ENCODE peak calls at places on chromosome 10, in eight cellular contexts. One of them, this sample, is unnamed.

GRCh38 chr10:127563718-127564553 is 14.8 kb downstream of the NPS start:
- DNase-seq in OCI-LY7: peak
- DNase-seq in fibroblast of lung: no peak
- DNase-seq in body of pancreas: peak
- DNase-seq in sigmoid colon: no peak
- DNase-seq in left ventricle myocardium inferior: no peak
- DNase-seq in adrenal gland: peak
- DNase-seq in HCT116: peak
- DNase-seq in this sample: no peak

GRCh38 chr10:52256832-52257691 is 57.0 kb upstream of the DKK1 start:
- DNase-seq in OCI-LY7: no peak
- DNase-seq in fibroblast of lung: no peak
- DNase-seq in body of pancreas: no peak
- DNase-seq in sigmoid colon: no peak
- DNase-seq in left ventricle myocardium inferior: no peak
- DNase-seq in adrenal gland: no peak
- DNase-seq in HCT116: no peak
- DNase-seq in this sample: no peak

GRCh38 chr10:88974446-88975376 is 15.9 kb upstream of the FAS start:
- DNase-seq in OCI-LY7: peak
- DNase-seq in fibroblast of lung: no peak
- DNase-seq in body of pancreas: no peak
- DNase-seq in sigmoid colon: no peak
- DNase-seq in left ventricle myocardium inferior: no peak
- DNase-seq in adrenal gland: no peak
- DNase-seq in HCT116: no peak
- DNase-seq in this sample: peak

GRCh38 chr10:45442251-45442650 is 68.2 kb downstream of the ALOX5 start:
- DNase-seq in OCI-LY7: no peak
- DNase-seq in fibroblast of lung: no peak
- DNase-seq in body of pancreas: no peak
- DNase-seq in sigmoid colon: no peak
- DNase-seq in left ventricle myocardium inferior: no peak
- DNase-seq in adrenal gland: no peak
- DNase-seq in HCT116: no peak
- DNase-seq in this sample: no peak

GRCh38 chr10:133388973-133389818 is 4.8 kb upstream of the MTG1 start:
- DNase-seq in OCI-LY7: peak
- DNase-seq in fibroblast of lung: no peak
- DNase-seq in body of pancreas: peak
- DNase-seq in sigmoid colon: peak
- DNase-seq in left ventricle myocardium inferior: no peak
- DNase-seq in adrenal gland: no peak
- DNase-seq in HCT116: no peak
- DNase-seq in this sample: no peak

GRCh38 chr10:103636492-103636891 is 143.0 kb downstream of the NEURL1 start:
- DNase-seq in OCI-LY7: no peak
- DNase-seq in fibroblast of lung: no peak
- DNase-seq in body of pancreas: no peak
- DNase-seq in sigmoid colon: no peak
- DNase-seq in left ventricle myocardium inferior: no peak
- DNase-seq in adrenal gland: no peak
- DNase-seq in HCT116: no peak
- DNase-seq in this sample: no peak

GRCh38 chr10:87656431-87657072 is 3.1 kb upstream of the PAPSS2 start:
- DNase-seq in OCI-LY7: peak
- DNase-seq in fibroblast of lung: peak
- DNase-seq in body of pancreas: no peak
- DNase-seq in sigmoid colon: no peak
- DNase-seq in left ventricle myocardium inferior: no peak
- DNase-seq in adrenal gland: no peak
- DNase-seq in HCT116: no peak
- DNase-seq in this sample: no peak

GRCh38 chr10:49212783-49213182 is 24.6 kb upstream of the TMEM273 start:
- DNase-seq in OCI-LY7: no peak
- DNase-seq in fibroblast of lung: no peak
- DNase-seq in body of pancreas: no peak
- DNase-seq in sigmoid colon: no peak
- DNase-seq in left ventricle myocardium inferior: no peak
- DNase-seq in adrenal gland: no peak
- DNase-seq in HCT116: no peak
- DNase-seq in this sample: no peak

GRCh38 chr10:101301111-101301731 is 52.7 kb upstream of the BTRC start:
- DNase-seq in OCI-LY7: peak
- DNase-seq in fibroblast of lung: no peak
- DNase-seq in body of pancreas: peak
- DNase-seq in sigmoid colon: no peak
- DNase-seq in left ventricle myocardium inferior: no peak
- DNase-seq in adrenal gland: peak
- DNase-seq in HCT116: peak
- DNase-seq in this sample: peak

GRCh38 chr10:48608279-48608681 is 3.4 kb upstream of the ARHGAP22 start:
- DNase-seq in OCI-LY7: peak
- DNase-seq in fibroblast of lung: no peak
- DNase-seq in body of pancreas: peak
- DNase-seq in sigmoid colon: no peak
- DNase-seq in left ventricle myocardium inferior: no peak
- DNase-seq in adrenal gland: peak
- DNase-seq in HCT116: peak
- DNase-seq in this sample: no peak

GRCh38 chr10:97179731-97180366 is 5.9 kb downstream of the SLIT1 start:
- DNase-seq in OCI-LY7: no peak
- DNase-seq in fibroblast of lung: no peak
- DNase-seq in body of pancreas: no peak
- DNase-seq in sigmoid colon: no peak
- DNase-seq in left ventricle myocardium inferior: no peak
- DNase-seq in adrenal gland: no peak
- DNase-seq in HCT116: no peak
- DNase-seq in this sample: no peak

GRCh38 chr10:92880233-92880861 is 32.0 kb downstream of the EXOC6 start:
- DNase-seq in OCI-LY7: peak
- DNase-seq in fibroblast of lung: peak
- DNase-seq in body of pancreas: no peak
- DNase-seq in sigmoid colon: no peak
- DNase-seq in left ventricle myocardium inferior: no peak
- DNase-seq in adrenal gland: peak
- DNase-seq in HCT116: peak
- DNase-seq in this sample: no peak

GRCh38 chr10:132069849-132070182 is 4.1 kb downstream of the JAKMIP3 start:
- DNase-seq in OCI-LY7: no peak
- DNase-seq in fibroblast of lung: no peak
- DNase-seq in body of pancreas: no peak
- DNase-seq in sigmoid colon: no peak
- DNase-seq in left ventricle myocardium inferior: no peak
- DNase-seq in adrenal gland: no peak
- DNase-seq in HCT116: no peak
- DNase-seq in this sample: no peak

DNA sequence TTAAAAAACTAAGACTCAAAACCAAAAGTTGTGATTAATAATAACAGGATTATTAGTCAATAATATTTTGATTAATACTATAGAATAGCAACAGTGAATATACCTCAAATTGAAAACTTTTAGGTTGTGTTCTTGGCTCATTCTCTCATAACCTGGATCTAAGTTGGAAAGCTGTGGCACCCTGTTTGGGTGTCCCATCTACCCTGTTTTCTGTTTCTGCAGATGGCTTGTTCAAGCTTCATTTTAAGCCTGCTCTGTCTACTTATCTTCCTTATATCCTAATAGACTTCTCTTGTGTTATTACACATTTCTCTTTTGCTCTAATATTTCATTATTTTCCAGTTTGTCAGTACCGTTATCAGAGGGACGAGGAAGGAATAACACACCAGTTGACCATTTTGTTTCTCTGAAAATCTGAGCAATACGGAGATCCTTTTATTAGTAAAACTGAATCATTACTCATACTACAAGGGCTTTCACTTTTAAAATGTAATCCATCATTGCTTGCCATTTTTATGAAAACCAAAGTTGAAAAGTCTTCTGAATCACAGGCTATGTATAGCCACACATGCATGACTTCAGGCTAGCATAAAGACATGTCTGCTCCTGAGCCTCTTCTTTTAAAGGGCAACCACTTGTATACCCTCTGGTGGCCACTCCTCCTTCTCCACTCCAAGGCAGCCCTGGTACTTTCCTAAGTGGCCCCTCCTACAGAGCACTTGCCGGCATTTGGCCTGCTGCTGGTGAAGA is 22.3 kb downstream of the COX15 start:
- DNase-seq in OCI-LY7: no peak
- DNase-seq in fibroblast of lung: peak
- DNase-seq in body of pancreas: no peak
- DNase-seq in sigmoid colon: no peak
- DNase-seq in left ventricle myocardium inferior: no peak
- DNase-seq in adrenal gland: peak
- DNase-seq in HCT116: no peak
- DNase-seq in this sample: peak
- TF ChIP-seq CTCF in OCI-LY7: no peak
- TF ChIP-seq CTCF in fibroblast of lung: no peak
- TF ChIP-seq CTCF in body of pancreas: no peak
- TF ChIP-seq CTCF in sigmoid colon: no peak
- TF ChIP-seq CTCF in left ventricle myocardium inferior: no peak
- TF ChIP-seq CTCF in adrenal gland: no peak
- TF ChIP-seq CTCF in HCT116: no peak
- TF ChIP-seq CTCF in this sample: peak

GRCh38 chr10:110775406-110775805 is 96.3 kb upstream of the PDCD4 start:
- DNase-seq in OCI-LY7: no peak
- DNase-seq in fibroblast of lung: no peak
- DNase-seq in body of pancreas: no peak
- DNase-seq in sigmoid colon: no peak
- DNase-seq in left ventricle myocardium inferior: no peak
- DNase-seq in adrenal gland: no peak
- DNase-seq in HCT116: no peak
- DNase-seq in this sample: no peak
- H3K27ac ChIP-seq in OCI-LY7: no peak
- H3K27ac ChIP-seq in fibroblast of lung: no peak
- H3K27ac ChIP-seq in body of pancreas: no peak
- H3K27ac ChIP-seq in sigmoid colon: no peak
- H3K27ac ChIP-seq in left ventricle myocardium inferior: peak
- H3K27ac ChIP-seq in adrenal gland: no peak
- H3K27ac ChIP-seq in HCT116: peak
- H3K27ac ChIP-seq in this sample: no peak

DNA sequence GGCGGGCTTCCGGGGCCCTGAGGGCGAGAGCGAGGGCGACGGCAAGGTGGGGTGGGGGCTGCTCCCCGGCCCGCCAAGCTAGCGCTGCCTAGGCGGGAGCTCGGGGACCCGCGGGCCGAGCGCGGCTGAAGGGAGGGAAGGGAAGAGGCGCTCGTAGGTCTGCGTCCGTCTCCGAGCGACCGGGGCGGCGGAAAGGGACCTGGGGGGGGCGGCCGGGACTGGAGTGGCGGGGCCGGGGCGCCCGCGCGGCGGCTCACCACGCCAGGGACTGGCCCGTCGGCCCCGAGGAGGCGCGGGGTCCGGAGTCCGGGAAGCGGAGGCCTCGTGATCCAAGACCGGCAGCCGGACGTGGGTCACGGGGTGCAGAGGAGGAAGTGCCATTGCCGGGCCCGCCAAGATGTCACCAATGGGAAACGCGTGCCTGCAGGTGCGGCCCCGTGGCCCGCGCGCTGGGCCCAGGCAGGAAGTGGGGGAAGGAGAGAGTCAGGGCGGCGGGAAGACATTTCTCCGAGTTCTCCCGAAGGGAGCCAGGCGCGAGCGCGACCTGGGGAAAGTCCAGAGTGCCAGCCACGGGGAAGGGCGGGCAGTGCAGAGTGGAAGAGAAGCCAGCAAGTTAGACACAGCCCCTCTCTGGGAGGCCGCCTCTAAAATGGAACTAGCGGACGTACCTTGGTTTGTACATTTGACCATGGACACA is 11.9 kb downstream of the HNRNPF start:
- DNase-seq in OCI-LY7: peak
- DNase-seq in fibroblast of lung: peak
- DNase-seq in body of pancreas: peak
- DNase-seq in sigmoid colon: peak
- DNase-seq in left ventricle myocardium inferior: peak
- DNase-seq in adrenal gland: peak
- DNase-seq in HCT116: peak
- DNase-seq in this sample: no peak
- TF ChIP-seq CTCF in OCI-LY7: no peak
- TF ChIP-seq CTCF in fibroblast of lung: no peak
- TF ChIP-seq CTCF in body of pancreas: peak
- TF ChIP-seq CTCF in sigmoid colon: no peak
- TF ChIP-seq CTCF in left ventricle myocardium inferior: no peak
- TF ChIP-seq CTCF in adrenal gland: no peak
- TF ChIP-seq CTCF in HCT116: no peak
- TF ChIP-seq CTCF in this sample: no peak

GRCh38 chr10:106956216-106956915 is 208.1 kb downstream of the SORCS1 start:
- DNase-seq in OCI-LY7: no peak
- DNase-seq in fibroblast of lung: no peak
- DNase-seq in body of pancreas: no peak
- DNase-seq in sigmoid colon: no peak
- DNase-seq in left ventricle myocardium inferior: no peak
- DNase-seq in adrenal gland: no peak
- DNase-seq in HCT116: no peak
- DNase-seq in this sample: no peak

GRCh38 chr10:106960812-106961211 is 203.7 kb downstream of the SORCS1 start:
- DNase-seq in OCI-LY7: no peak
- DNase-seq in fibroblast of lung: no peak
- DNase-seq in body of pancreas: no peak
- DNase-seq in sigmoid colon: no peak
- DNase-seq in left ventricle myocardium inferior: no peak
- DNase-seq in adrenal gland: no peak
- DNase-seq in HCT116: no peak
- DNase-seq in this sample: no peak

GRCh38 chr10:106958591-106959328 is 205.7 kb downstream of the SORCS1 start:
- DNase-seq in OCI-LY7: no peak
- DNase-seq in fibroblast of lung: no peak
- DNase-seq in body of pancreas: no peak
- DNase-seq in sigmoid colon: no peak
- DNase-seq in left ventricle myocardium inferior: no peak
- DNase-seq in adrenal gland: peak
- DNase-seq in HCT116: no peak
- DNase-seq in this sample: no peak

GRCh38 chr10:106959521-106959920 is 205.0 kb downstream of the SORCS1 start:
- DNase-seq in OCI-LY7: no peak
- DNase-seq in fibroblast of lung: no peak
- DNase-seq in body of pancreas: no peak
- DNase-seq in sigmoid colon: no peak
- DNase-seq in left ventricle myocardium inferior: no peak
- DNase-seq in adrenal gland: no peak
- DNase-seq in HCT116: no peak
- DNase-seq in this sample: no peak

DNA sequence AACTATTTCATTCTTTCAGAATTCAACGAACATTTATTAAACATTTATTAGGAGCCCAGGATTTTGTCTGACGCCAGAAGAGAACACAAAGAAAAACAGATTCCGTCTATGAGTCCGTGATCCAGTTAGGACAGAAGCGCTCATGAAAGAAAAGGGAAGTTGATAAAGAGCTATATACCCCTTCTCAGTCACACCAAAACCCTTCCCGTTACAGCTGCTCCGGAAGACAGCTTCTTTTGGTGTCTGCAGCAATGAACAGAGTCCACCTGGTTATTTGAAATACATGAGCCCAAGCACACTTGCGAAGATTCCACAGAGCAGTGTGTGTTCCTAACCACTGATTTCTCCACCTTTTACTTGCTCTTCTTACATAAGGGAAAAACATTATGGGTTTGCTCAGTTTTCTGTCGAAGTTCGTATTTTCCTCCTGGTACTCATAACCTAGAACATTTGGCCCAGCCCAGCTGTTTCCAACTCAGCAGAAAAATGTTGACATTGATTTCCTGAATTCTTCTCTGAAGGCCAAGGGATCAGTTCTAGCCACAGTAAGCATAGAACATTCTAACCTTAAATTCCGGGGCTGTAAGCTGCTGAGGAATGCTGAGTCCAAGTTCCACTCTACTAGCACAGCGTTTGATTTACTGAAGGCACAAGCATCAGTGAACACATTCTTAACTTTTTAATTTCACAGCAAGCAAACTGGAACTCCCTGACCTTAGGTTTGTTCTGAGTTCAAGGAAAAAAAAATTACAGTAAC is 206.5 kb downstream of the SORCS1 start:
- DNase-seq in OCI-LY7: no peak
- DNase-seq in fibroblast of lung: no peak
- DNase-seq in body of pancreas: no peak
- DNase-seq in sigmoid colon: no peak
- DNase-seq in left ventricle myocardium inferior: no peak
- DNase-seq in adrenal gland: peak
- DNase-seq in HCT116: no peak
- DNase-seq in this sample: no peak
- H3K27ac ChIP-seq in OCI-LY7: no peak
- H3K27ac ChIP-seq in fibroblast of lung: no peak
- H3K27ac ChIP-seq in body of pancreas: no peak
- H3K27ac ChIP-seq in sigmoid colon: peak
- H3K27ac ChIP-seq in left ventricle myocardium inferior: no peak
- H3K27ac ChIP-seq in adrenal gland: peak
- H3K27ac ChIP-seq in HCT116: no peak
- H3K27ac ChIP-seq in this sample: no peak